ENCODE peak calls at places on chromosomes 4 and X, in seven cellular contexts. One of them, this sample, is unnamed.

GRCh38 chr4:40455340-40455902 is 120.3 kb downstream of the CHRNA9 start:
- DNase-seq in GM23338: no peak
- DNase-seq in IMR-90: no peak
- DNase-seq in colonic mucosa: no peak
- DNase-seq in body of pancreas: peak
- DNase-seq in HFF-Myc: no peak
- DNase-seq in progenitor cell of endocrine pancreas: no peak
- DNase-seq in this sample: no peak

GRCh38 chr4:85125688-85126087 is 159.2 kb upstream of the WDFY3 start:
- DNase-seq in GM23338: no peak
- DNase-seq in IMR-90: no peak
- DNase-seq in colonic mucosa: no peak
- DNase-seq in body of pancreas: no peak
- DNase-seq in HFF-Myc: no peak
- DNase-seq in progenitor cell of endocrine pancreas: no peak
- DNase-seq in this sample: no peak

GRCh38 chr4:93788712-93789111 is 39.8 kb upstream of the ATOH1 start:
- DNase-seq in GM23338: peak
- DNase-seq in IMR-90: peak
- DNase-seq in colonic mucosa: no peak
- DNase-seq in body of pancreas: no peak
- DNase-seq in HFF-Myc: peak
- DNase-seq in progenitor cell of endocrine pancreas: no peak
- DNase-seq in this sample: no peak

GRCh38 chr4:139319571-139319970 is 17.3 kb upstream of the NDUFC1 start:
- DNase-seq in GM23338: no peak
- DNase-seq in IMR-90: no peak
- DNase-seq in colonic mucosa: no peak
- DNase-seq in body of pancreas: no peak
- DNase-seq in HFF-Myc: no peak
- DNase-seq in progenitor cell of endocrine pancreas: no peak
- DNase-seq in this sample: no peak

GRCh38 chr4:78360466-78360865 is 191.1 kb upstream of the ANXA3 start:
- DNase-seq in GM23338: peak
- DNase-seq in IMR-90: no peak
- DNase-seq in colonic mucosa: no peak
- DNase-seq in body of pancreas: no peak
- DNase-seq in HFF-Myc: no peak
- DNase-seq in progenitor cell of endocrine pancreas: no peak
- DNase-seq in this sample: no peak

GRCh38 chrX:118370921-118371624 is 25.2 kb downstream of the WDR44 start:
- DNase-seq in GM23338: no peak
- DNase-seq in IMR-90: peak
- DNase-seq in colonic mucosa: no peak
- DNase-seq in body of pancreas: no peak
- DNase-seq in HFF-Myc: no peak
- DNase-seq in progenitor cell of endocrine pancreas: no peak
- DNase-seq in this sample: no peak

GRCh38 chr4:151045907-151046306 is 30.8 kb upstream of the LRBA start:
- DNase-seq in GM23338: peak
- DNase-seq in IMR-90: no peak
- DNase-seq in colonic mucosa: peak
- DNase-seq in body of pancreas: no peak
- DNase-seq in HFF-Myc: no peak
- DNase-seq in progenitor cell of endocrine pancreas: no peak
- DNase-seq in this sample: no peak

GRCh38 chr4:11230888-11231287 is 197.8 kb downstream of the HS3ST1 start:
- DNase-seq in GM23338: peak
- DNase-seq in IMR-90: no peak
- DNase-seq in colonic mucosa: no peak
- DNase-seq in body of pancreas: no peak
- DNase-seq in HFF-Myc: no peak
- DNase-seq in progenitor cell of endocrine pancreas: no peak
- DNase-seq in this sample: no peak

GRCh38 chrX:134171661-134172587 is 65.1 kb upstream of the CCDC160 start:
- DNase-seq in GM23338: peak
- DNase-seq in IMR-90: no peak
- DNase-seq in colonic mucosa: no peak
- DNase-seq in body of pancreas: peak
- DNase-seq in HFF-Myc: no peak
- DNase-seq in progenitor cell of endocrine pancreas: peak
- DNase-seq in this sample: no peak

GRCh38 chrX:20596856-20597255 is 330.1 kb upstream of the RPS6KA3 start:
- DNase-seq in GM23338: no peak
- DNase-seq in IMR-90: no peak
- DNase-seq in colonic mucosa: no peak
- DNase-seq in body of pancreas: no peak
- DNase-seq in HFF-Myc: no peak
- DNase-seq in progenitor cell of endocrine pancreas: no peak
- DNase-seq in this sample: no peak

GRCh38 chrX:7444967-7445366 is 297.0 kb upstream of the PUDP start:
- DNase-seq in GM23338: no peak
- DNase-seq in IMR-90: no peak
- DNase-seq in colonic mucosa: no peak
- DNase-seq in body of pancreas: no peak
- DNase-seq in HFF-Myc: no peak
- DNase-seq in progenitor cell of endocrine pancreas: no peak
- DNase-seq in this sample: no peak

GRCh38 chrX:40172169-40172979 is 74.6 kb upstream of the BCOR start:
- DNase-seq in GM23338: peak
- DNase-seq in IMR-90: peak
- DNase-seq in colonic mucosa: peak
- DNase-seq in body of pancreas: peak
- DNase-seq in HFF-Myc: no peak
- DNase-seq in progenitor cell of endocrine pancreas: no peak
- DNase-seq in this sample: no peak

GRCh38 chr4:182825786-182826185 is 91.4 kb downstream of the DCTD start:
- DNase-seq in GM23338: no peak
- DNase-seq in IMR-90: no peak
- DNase-seq in colonic mucosa: no peak
- DNase-seq in body of pancreas: no peak
- DNase-seq in HFF-Myc: no peak
- DNase-seq in progenitor cell of endocrine pancreas: no peak
- DNase-seq in this sample: no peak

GRCh38 chrX:72243472-72243871 is 4.6 kb upstream of the ERCC6L start:
- DNase-seq in GM23338: no peak
- DNase-seq in IMR-90: peak
- DNase-seq in colonic mucosa: no peak
- DNase-seq in body of pancreas: no peak
- DNase-seq in HFF-Myc: no peak
- DNase-seq in progenitor cell of endocrine pancreas: no peak
- DNase-seq in this sample: no peak

GRCh38 chr4:173536808-173537429 is 6.9 kb upstream of the HAND2 start:
- DNase-seq in GM23338: peak
- DNase-seq in IMR-90: no peak
- DNase-seq in colonic mucosa: peak
- DNase-seq in body of pancreas: no peak
- DNase-seq in HFF-Myc: no peak
- DNase-seq in progenitor cell of endocrine pancreas: no peak
- DNase-seq in this sample: no peak

GRCh38 chr4:83996254-83996653 is 460.3 kb downstream of the GPAT3 start:
- DNase-seq in GM23338: peak
- DNase-seq in IMR-90: no peak
- DNase-seq in colonic mucosa: no peak
- DNase-seq in body of pancreas: no peak
- DNase-seq in HFF-Myc: no peak
- DNase-seq in progenitor cell of endocrine pancreas: no peak
- DNase-seq in this sample: no peak

GRCh38 chr4:55554453-55555030 is 7.8 kb upstream of the CLOCK start:
- DNase-seq in GM23338: no peak
- DNase-seq in IMR-90: peak
- DNase-seq in colonic mucosa: no peak
- DNase-seq in body of pancreas: no peak
- DNase-seq in HFF-Myc: no peak
- DNase-seq in progenitor cell of endocrine pancreas: no peak
- DNase-seq in this sample: no peak

GRCh38 chrX:49876750-49877149 is 2.5 kb upstream of the USP27X start:
- DNase-seq in GM23338: peak
- DNase-seq in IMR-90: peak
- DNase-seq in colonic mucosa: peak
- DNase-seq in body of pancreas: no peak
- DNase-seq in HFF-Myc: no peak
- DNase-seq in progenitor cell of endocrine pancreas: no peak
- DNase-seq in this sample: no peak

GRCh38 chrX:31366076-31366475 is 294.2 kb upstream of the FTHL17 start:
- DNase-seq in GM23338: no peak
- DNase-seq in IMR-90: no peak
- DNase-seq in colonic mucosa: no peak
- DNase-seq in body of pancreas: no peak
- DNase-seq in HFF-Myc: no peak
- DNase-seq in progenitor cell of endocrine pancreas: no peak
- DNase-seq in this sample: no peak

GRCh38 chrX:129316461-129316860 is 206.8 kb downstream of the SMARCA1 start:
- DNase-seq in GM23338: no peak
- DNase-seq in IMR-90: no peak
- DNase-seq in colonic mucosa: no peak
- DNase-seq in body of pancreas: no peak
- DNase-seq in HFF-Myc: no peak
- DNase-seq in progenitor cell of endocrine pancreas: no peak
- DNase-seq in this sample: no peak

GRCh38 chr4:103150677-103151076 is 47.5 kb downstream of the CENPE start:
- DNase-seq in GM23338: no peak
- DNase-seq in IMR-90: peak
- DNase-seq in colonic mucosa: no peak
- DNase-seq in body of pancreas: no peak
- DNase-seq in HFF-Myc: no peak
- DNase-seq in progenitor cell of endocrine pancreas: no peak
- DNase-seq in this sample: no peak

GRCh38 chrX:12581546-12581945 is 209.7 kb upstream of the PRPS2 start:
- DNase-seq in GM23338: no peak
- DNase-seq in IMR-90: no peak
- DNase-seq in colonic mucosa: no peak
- DNase-seq in body of pancreas: no peak
- DNase-seq in HFF-Myc: no peak
- DNase-seq in progenitor cell of endocrine pancreas: no peak
- DNase-seq in this sample: no peak

GRCh38 chrX:12142661-12143060 is 4.4 kb downstream of the FRMPD4 start:
- DNase-seq in GM23338: no peak
- DNase-seq in IMR-90: no peak
- DNase-seq in colonic mucosa: no peak
- DNase-seq in body of pancreas: no peak
- DNase-seq in HFF-Myc: no peak
- DNase-seq in progenitor cell of endocrine pancreas: no peak
- DNase-seq in this sample: no peak

GRCh38 chr4:153530996-153531375 is 64.8 kb downstream of the TMEM131L start:
- DNase-seq in GM23338: no peak
- DNase-seq in IMR-90: no peak
- DNase-seq in colonic mucosa: no peak
- DNase-seq in body of pancreas: no peak
- DNase-seq in HFF-Myc: no peak
- DNase-seq in progenitor cell of endocrine pancreas: no peak
- DNase-seq in this sample: no peak

GRCh38 chr4:153532636-153533035 is 66.5 kb downstream of the TMEM131L start:
- DNase-seq in GM23338: no peak
- DNase-seq in IMR-90: no peak
- DNase-seq in colonic mucosa: no peak
- DNase-seq in body of pancreas: no peak
- DNase-seq in HFF-Myc: no peak
- DNase-seq in progenitor cell of endocrine pancreas: no peak
- DNase-seq in this sample: no peak

GRCh38 chr4:153533387-153533786 is 67.2 kb downstream of the TMEM131L start:
- DNase-seq in GM23338: no peak
- DNase-seq in IMR-90: no peak
- DNase-seq in colonic mucosa: no peak
- DNase-seq in body of pancreas: no peak
- DNase-seq in HFF-Myc: no peak
- DNase-seq in progenitor cell of endocrine pancreas: no peak
- DNase-seq in this sample: no peak

GRCh38 chr4:153530284-153530995 is 64.3 kb downstream of the TMEM131L start:
- DNase-seq in GM23338: no peak
- DNase-seq in IMR-90: no peak
- DNase-seq in colonic mucosa: peak
- DNase-seq in body of pancreas: no peak
- DNase-seq in HFF-Myc: no peak
- DNase-seq in progenitor cell of endocrine pancreas: no peak
- DNase-seq in this sample: no peak

GRCh38 chr4:153532227-153532626 is 66.1 kb downstream of the TMEM131L start:
- DNase-seq in GM23338: no peak
- DNase-seq in IMR-90: no peak
- DNase-seq in colonic mucosa: no peak
- DNase-seq in body of pancreas: no peak
- DNase-seq in HFF-Myc: no peak
- DNase-seq in progenitor cell of endocrine pancreas: no peak
- DNase-seq in this sample: no peak
- TF ChIP-seq CTCF in GM23338: no peak
- TF ChIP-seq CTCF in IMR-90: no peak
- TF ChIP-seq CTCF in colonic mucosa: no peak
- TF ChIP-seq CTCF in body of pancreas: no peak
- TF ChIP-seq CTCF in HFF-Myc: no peak
- TF ChIP-seq CTCF in progenitor cell of endocrine pancreas: no peak
- TF ChIP-seq CTCF in this sample: no peak

DNA sequence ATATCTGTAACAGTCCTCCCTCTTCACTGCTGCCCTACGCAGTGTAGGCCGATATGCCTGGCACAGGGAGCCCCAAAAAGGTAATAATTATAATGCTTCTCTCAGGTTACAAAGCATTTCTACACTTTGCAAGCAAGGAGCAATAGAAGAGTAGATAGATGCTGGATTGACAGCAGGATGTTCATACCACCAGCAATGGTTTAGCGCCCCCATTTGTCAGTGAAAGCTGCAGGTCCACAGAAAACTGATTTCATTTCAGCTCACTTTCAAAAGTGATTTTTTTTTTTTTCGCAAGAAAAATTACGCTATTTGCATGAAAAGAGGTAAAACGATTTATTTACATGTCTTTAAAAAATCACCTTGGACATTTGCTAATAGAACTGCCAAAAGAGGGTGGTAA is 34.5 kb downstream of the HPF1 start:
- DNase-seq in GM23338: peak
- DNase-seq in IMR-90: no peak
- DNase-seq in colonic mucosa: no peak
- DNase-seq in body of pancreas: no peak
- DNase-seq in HFF-Myc: no peak
- DNase-seq in progenitor cell of endocrine pancreas: no peak
- DNase-seq in this sample: no peak
- TF ChIP-seq CTCF in GM23338: peak
- TF ChIP-seq CTCF in IMR-90: peak
- TF ChIP-seq CTCF in colonic mucosa: no peak
- TF ChIP-seq CTCF in body of pancreas: peak
- TF ChIP-seq CTCF in HFF-Myc: peak
- TF ChIP-seq CTCF in progenitor cell of endocrine pancreas: no peak
- TF ChIP-seq CTCF in this sample: no peak

GRCh38 chrX:8455600-8455999 is 9.0 kb upstream of the VCX3B start:
- DNase-seq in GM23338: peak
- DNase-seq in IMR-90: no peak
- DNase-seq in colonic mucosa: no peak
- DNase-seq in body of pancreas: no peak
- DNase-seq in HFF-Myc: no peak
- DNase-seq in progenitor cell of endocrine pancreas: no peak
- DNase-seq in this sample: no peak
- TF ChIP-seq CTCF in GM23338: peak
- TF ChIP-seq CTCF in IMR-90: no peak
- TF ChIP-seq CTCF in colonic mucosa: no peak
- TF ChIP-seq CTCF in body of pancreas: no peak
- TF ChIP-seq CTCF in HFF-Myc: no peak
- TF ChIP-seq CTCF in progenitor cell of endocrine pancreas: no peak
- TF ChIP-seq CTCF in this sample: no peak

DNA sequence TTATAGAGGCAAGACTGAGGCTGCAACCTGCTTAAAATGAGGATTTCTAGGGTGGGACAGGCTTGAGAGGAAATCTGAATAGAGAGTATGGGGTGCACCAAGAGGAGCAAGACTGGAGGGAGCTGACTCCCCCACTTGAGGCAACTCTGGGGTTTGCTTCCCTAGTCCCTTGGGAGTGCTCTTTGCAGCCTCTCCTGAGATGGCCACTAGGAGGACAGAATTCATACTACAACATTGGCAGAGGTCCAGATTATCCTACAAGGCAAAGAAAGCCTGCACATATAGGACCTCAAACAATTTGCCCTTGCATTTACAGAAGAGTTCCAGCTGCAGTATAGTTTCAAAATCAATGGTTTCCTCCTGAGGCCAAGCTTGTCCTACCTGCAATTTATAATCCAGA is 830.9 kb downstream of the TECRL start:
- DNase-seq in GM23338: no peak
- DNase-seq in IMR-90: no peak
- DNase-seq in colonic mucosa: no peak
- DNase-seq in body of pancreas: no peak
- DNase-seq in HFF-Myc: no peak
- DNase-seq in progenitor cell of endocrine pancreas: no peak
- DNase-seq in this sample: no peak
- TF ChIP-seq CTCF in GM23338: no peak
- TF ChIP-seq CTCF in IMR-90: no peak
- TF ChIP-seq CTCF in colonic mucosa: no peak
- TF ChIP-seq CTCF in body of pancreas: no peak
- TF ChIP-seq CTCF in HFF-Myc: no peak
- TF ChIP-seq CTCF in progenitor cell of endocrine pancreas: no peak
- TF ChIP-seq CTCF in this sample: no peak